ENCODE peak calls at places on chromosomes 4 and X, in six cellular contexts. V is PC-3, P is neural progenitor cell, U is GM23248, S is endothelial cell of umbilical vein, J is HCT116. N is an unnamed sample. For H3K27me3, the result is how much of the 10 kb centered on the place peaks cover.

GRCh38 chr4:128668566-128668965 is 140.9 kb upstream of the JADE1 start:
- DNase-seq in V (no peak), P (no peak), U (no peak), S (no peak), J (no peak), N (no peak)

GRCh38 chr4:91961504-91961903 is 342.3 kb upstream of the GRID2 start:
- DNase-seq in V (no peak), P (no peak), U (peak), S (no peak), J (no peak), N (peak)

GRCh38 chr4:159191989-159192388 is 89.1 kb downstream of the RAPGEF2 start:
- DNase-seq in V (peak), P (peak), U (peak), S (peak), J (peak), N (peak)

GRCh38 chrX:39734174-39734776 is 363.5 kb downstream of the BCOR start:
- DNase-seq in V (peak), P (no peak), U (no peak), S (no peak), J (no peak), N (no peak)

GRCh38 chr4:81512945-81513584 is 41.4 kb upstream of the RASGEF1B start:
- DNase-seq in V (no peak), P (no peak), U (no peak), S (no peak), J (no peak), N (no peak)

GRCh38 chrX:129930941-129931410 is 25.0 kb downstream of the UTP14A start:
- DNase-seq in V (peak), P (no peak), U (peak), S (no peak), J (no peak), N (peak)

GRCh38 chrX:143437439-143437838 is 79.8 kb downstream of the SPANXN3 start:
- DNase-seq in V (peak), P (peak), U (no peak), S (no peak), J (no peak), N (no peak)

GRCh38 chr4:172978848-172979247 is 189.8 kb upstream of the GALNT7 start:
- DNase-seq in V (no peak), P (no peak), U (no peak), S (no peak), J (no peak), N (no peak)

GRCh38 chrX:102835504-102836146 is 101.4 kb upstream of the RAB40AL start:
- DNase-seq in V (peak), P (peak), U (peak), S (peak), J (no peak), N (no peak)

GRCh38 chr4:145781306-145781705 is 101.4 kb downstream of the C4orf51 start:
- DNase-seq in V (peak), P (no peak), U (no peak), S (no peak), J (no peak), N (peak)

GRCh38 chr4:113981591-113981990 is 2.1 kb upstream of the ARSJ start:
- DNase-seq in V (no peak), P (no peak), U (no peak), S (no peak), J (no peak), N (peak)

GRCh38 chrX:72340572-72340971 is 34.9 kb upstream of the CITED1 start:
- DNase-seq in V (no peak), P (no peak), U (no peak), S (no peak), J (no peak), N (no peak)

GRCh38 chr4:169254546-169254983 is 16.2 kb downstream of the SH3RF1 start:
- DNase-seq in V (peak), P (no peak), U (peak), S (peak), J (peak), N (peak)

GRCh38 chr4:148445071-148445902 is 3.1 kb upstream of the NR3C2 start:
- DNase-seq in V (peak), P (peak), U (peak), S (peak), J (no peak), N (no peak)

GRCh38 chr4:162984621-162985020 is 182.1 kb downstream of the NAF1 start:
- DNase-seq in V (no peak), P (no peak), U (no peak), S (no peak), J (no peak), N (no peak)

GRCh38 chr4:96170198-96170597 is 330.3 kb downstream of the PDHA2 start:
- DNase-seq in V (no peak), P (no peak), U (no peak), S (no peak), J (no peak), N (no peak)

GRCh38 chrX:68411729-68412128 is 21.6 kb downstream of the OPHN1 start:
- DNase-seq in V (peak), P (no peak), U (no peak), S (no peak), J (no peak), N (no peak)

GRCh38 chrX:129771266-129771995 is 8.3 kb upstream of the SASH3 start:
- DNase-seq in V (no peak), P (no peak), U (no peak), S (no peak), J (no peak), N (no peak)

GRCh38 chr4:3317011-3317655 is 24.3 kb downstream of the RGS12 start:
- DNase-seq in V (no peak), P (no peak), U (no peak), S (no peak), J (no peak), N (no peak)

GRCh38 chrX:136310411-136310810 is 9.6 kb downstream of the ADGRG4 start:
- DNase-seq in V (peak), P (no peak), U (peak), S (no peak), J (no peak), N (no peak)

GRCh38 chr4:67725132-67725531 is 24.2 kb upstream of the UBA6 start:
- DNase-seq in V (peak), P (no peak), U (no peak), S (no peak), J (no peak), N (no peak)

DNA sequence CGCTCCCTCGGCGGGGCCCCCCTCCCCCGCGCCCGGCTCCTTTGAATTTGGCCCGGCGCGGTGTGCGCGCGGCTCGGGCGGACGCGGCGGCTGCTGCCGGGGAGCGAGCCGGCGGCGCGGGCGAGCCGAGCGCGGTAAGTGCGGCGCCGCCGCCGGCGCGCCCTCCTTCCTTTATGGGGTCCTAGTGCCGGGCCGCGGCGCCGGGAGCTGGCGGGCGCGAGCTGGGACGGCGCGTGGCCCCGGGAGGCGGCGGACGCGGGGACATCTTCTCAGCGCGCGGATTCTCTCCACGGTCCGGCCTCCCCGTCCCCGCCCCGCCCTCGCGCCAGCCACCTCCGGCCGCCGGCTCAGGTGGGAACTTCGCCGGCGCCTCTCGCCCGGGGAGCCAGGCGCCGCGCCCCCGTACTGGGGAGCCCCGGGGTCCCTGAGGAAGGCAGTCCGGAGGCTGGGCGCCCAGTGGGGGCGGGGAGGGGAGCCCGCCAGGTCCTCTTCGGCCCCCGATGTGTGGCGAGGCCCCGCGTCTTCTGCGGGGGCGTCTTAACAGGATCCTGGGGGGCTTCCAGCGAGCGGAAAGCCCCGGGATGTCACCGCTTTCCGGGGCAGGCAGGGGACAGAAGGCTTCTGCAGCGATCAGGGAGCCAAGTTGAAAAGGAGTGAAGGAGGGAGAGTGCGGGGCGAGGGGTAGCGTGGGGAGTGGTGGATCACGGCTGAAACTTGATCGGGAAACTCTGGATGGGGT is 98.4 kb upstream of the TENM3 start:
- DNase-seq in V (no peak), P (peak), U (peak), S (no peak), J (no peak), N (no peak)
- TF ChIP-seq EZH2 in V (peak), P (no peak), U (no peak), S (no peak), J (no peak), N (no peak)

GRCh38 chrX:49269768-49270248 is at the start of gene PPP1R3F:
- DNase-seq in V (no peak), P (no peak), U (no peak), S (peak), J (no peak), N (no peak)

GRCh38 chrX:49269010-49269767 is 404 bp upstream of the PPP1R3F start:
- DNase-seq in V (peak), P (peak), U (peak), S (peak), J (peak), N (peak)

GRCh38 chrX:49271341-49271740 is 1.7 kb downstream of the PPP1R3F start:
- DNase-seq in V (peak), P (no peak), U (no peak), S (no peak), J (no peak), N (no peak)

GRCh38 chrX:49268702-49269009 is 937 bp upstream of the PPP1R3F start:
- DNase-seq in V (no peak), P (no peak), U (no peak), S (no peak), J (no peak), N (no peak)

GRCh38 chrX:49270249-49270921 is 792 bp downstream of the PPP1R3F start:
- DNase-seq in V (no peak), P (peak), U (peak), S (no peak), J (no peak), N (no peak)
- H3K27me3 ChIP-seq in V (under half), P (under half), U (under half), S (under half), J (under half), N (under half)

GRCh38 chr4:6230827-6231662 is 30.7 kb upstream of the JAKMIP1 start:
- DNase-seq in V (no peak), P (no peak), U (no peak), S (no peak), J (no peak), N (no peak)
- H3K9ac ChIP-seq in V (no peak), P (no peak), U (no peak), S (no peak), J (no peak), N (no peak)

DNA sequence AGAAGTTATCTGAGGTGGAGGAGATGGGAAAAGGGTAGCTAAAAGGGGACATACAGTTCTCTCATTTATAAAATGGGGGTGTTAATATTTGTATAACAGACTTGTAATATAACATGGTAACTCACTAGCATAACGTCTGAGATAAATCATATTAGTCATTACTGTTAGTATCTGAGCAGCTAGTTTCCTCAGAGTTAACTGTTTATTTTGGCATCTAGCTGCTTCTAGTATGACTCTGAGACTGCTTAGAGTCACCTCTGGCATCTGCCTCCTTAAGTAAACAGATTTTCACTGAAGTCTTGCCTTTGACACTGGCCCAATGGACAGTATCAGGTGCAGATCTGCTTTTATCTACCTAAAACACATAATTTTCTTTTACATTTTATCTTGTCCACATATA is 58.1 kb downstream of the SLC30A9 start:
- DNase-seq in V (peak), P (no peak), U (peak), S (peak), J (no peak), N (peak)
- TF ChIP-seq EZH2 in V (no peak), P (no peak), U (no peak), S (no peak), J (no peak), N (no peak)

GRCh38 chrX:119989905-119990408 is 46.4 kb upstream of the NKAP start:
- DNase-seq in V (no peak), P (peak), U (no peak), S (no peak), J (no peak), N (no peak)
- H3K27me3 ChIP-seq in V (half or more), P (half or more), U (under half), S (half or more), J (under half), N (under half)

N was measured in fibroblast of lung.